ENCODE peak calls at places on chromosomes 5 and 9, in six cellular contexts. Y is GM12878, W is endodermal cell, R is cardiac muscle cell, U is suprapubic skin, V is MM.1S. S is an unnamed sample. For H3K36me3 and H3K27me3, the result is how much of the 10 kb centered on the place peaks cover.

GRCh38 chr5:41921874-41922273 is 3.2 kb upstream of the FBXO4 start:
- DNase-seq in Y (no peak), W (no peak), R (no peak), U (no peak), V (no peak), S (no peak)

GRCh38 chr5:58462154-58462553 is 2.3 kb upstream of the PLK2 start:
- DNase-seq in Y (no peak), W (no peak), R (no peak), U (no peak), V (peak), S (peak)

GRCh38 chr5:158560170-158560569 is 539.5 kb downstream of the EBF1 start:
- DNase-seq in Y (peak), W (no peak), R (no peak), U (no peak), V (no peak), S (no peak)

GRCh38 chr5:66745297-66745696 is 149.1 kb downstream of the MAST4 start:
- DNase-seq in Y (no peak), W (no peak), R (no peak), U (no peak), V (no peak), S (no peak)

GRCh38 chr5:116289276-116289675 is 204.5 kb downstream of the COMMD10 start:
- DNase-seq in Y (no peak), W (peak), R (no peak), U (no peak), V (no peak), S (no peak)

GRCh38 chr5:60843693-60844428 is at the start of gene ELOVL7:
- DNase-seq in Y (no peak), W (peak), R (peak), U (no peak), V (peak), S (peak)

GRCh38 chr9:92650839-92651621 is 18.9 kb downstream of the IPPK start:
- DNase-seq in Y (no peak), W (peak), R (no peak), U (peak), V (no peak), S (no peak)

GRCh38 chr5:160651682-160652645 is 200.0 kb downstream of the ATP10B start:
- DNase-seq in Y (no peak), W (no peak), R (no peak), U (no peak), V (no peak), S (no peak)

GRCh38 chr9:121862973-121863372 is 211.5 kb downstream of the DAB2IP start:
- DNase-seq in Y (no peak), W (peak), R (no peak), U (no peak), V (no peak), S (no peak)

GRCh38 chr5:73768-74502 is 18.0 kb upstream of the PLEKHG4B start:
- DNase-seq in Y (no peak), W (no peak), R (no peak), U (no peak), V (no peak), S (no peak)

GRCh38 chr5:124951105-124951504 is 204.7 kb upstream of the ZNF608 start:
- DNase-seq in Y (no peak), W (no peak), R (no peak), U (no peak), V (no peak), S (no peak)

GRCh38 chr5:163252951-163253350 is 184.4 kb upstream of the CCNG1 start:
- DNase-seq in Y (no peak), W (no peak), R (no peak), U (no peak), V (no peak), S (no peak)

GRCh38 chr5:163248333-163248732 is 189.1 kb upstream of the CCNG1 start:
- DNase-seq in Y (no peak), W (no peak), R (no peak), U (no peak), V (no peak), S (no peak)

GRCh38 chr5:163245584-163245983 is 191.8 kb upstream of the CCNG1 start:
- DNase-seq in Y (no peak), W (no peak), R (no peak), U (no peak), V (no peak), S (no peak)

GRCh38 chr5:163244451-163244987 is 192.9 kb upstream of the CCNG1 start:
- DNase-seq in Y (no peak), W (no peak), R (no peak), U (no peak), V (no peak), S (no peak)

GRCh38 chr5:163248856-163249255 is 188.5 kb upstream of the CCNG1 start:
- DNase-seq in Y (no peak), W (no peak), R (no peak), U (no peak), V (no peak), S (no peak)
- H3K27ac ChIP-seq in Y (no peak), W (no peak), R (no peak), U (no peak), V (no peak), S (no peak)

GRCh38 chr9:111633389-111633736 is 2.2 kb downstream of the DNAJC25 start:
- DNase-seq in Y (no peak), W (no peak), R (no peak), U (no peak), V (no peak), S (no peak)
- H3K36me3 ChIP-seq in Y (under half), W (under half), R (under half), U (under half), V (under half), S (under half)

GRCh38 chr5:130268489-130268888 is 364.2 kb downstream of the CHSY3 start:
- DNase-seq in Y (no peak), W (no peak), R (no peak), U (no peak), V (no peak), S (no peak)

GRCh38 chr5:130270786-130271185 is 366.5 kb downstream of the CHSY3 start:
- DNase-seq in Y (no peak), W (no peak), R (no peak), U (no peak), V (no peak), S (no peak)

GRCh38 chr5:130272837-130273236 is 368.6 kb downstream of the CHSY3 start:
- DNase-seq in Y (no peak), W (no peak), R (no peak), U (no peak), V (no peak), S (no peak)

DNA sequence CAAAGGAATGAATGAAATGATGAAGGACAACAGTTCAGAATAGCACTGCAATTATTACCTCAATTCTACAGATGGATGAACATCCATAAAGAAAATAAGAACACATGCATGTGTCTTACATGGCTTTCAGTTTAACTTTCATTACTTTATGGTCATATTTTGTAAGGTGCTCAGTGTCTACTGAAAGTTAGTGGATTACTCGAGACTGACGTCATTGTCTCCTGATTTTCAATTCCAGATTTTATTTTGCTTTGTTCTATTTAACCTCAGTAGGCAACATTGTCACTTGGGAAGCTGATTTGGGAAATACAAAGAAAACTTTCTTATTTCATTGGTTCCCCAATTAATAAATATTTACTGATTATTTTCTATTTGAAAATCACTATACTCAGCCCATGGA is 363.7 kb downstream of the CHSY3 start:
- DNase-seq in Y (no peak), W (no peak), R (no peak), U (no peak), V (no peak), S (no peak)
- H3K27me3 ChIP-seq in Y (under half), W (under half), R (under half), U (under half), V (under half), S (under half)

GRCh38 chr9:33103381-33104110 is 27.1 kb upstream of the SMU1 start:
- DNase-seq in Y (no peak), W (no peak), R (no peak), U (no peak), V (no peak), S (no peak)

GRCh38 chr9:33104111-33104415 is 27.6 kb upstream of the SMU1 start:
- DNase-seq in Y (no peak), W (no peak), R (no peak), U (no peak), V (no peak), S (no peak)

GRCh38 chr9:33101104-33101951 is 24.9 kb upstream of the SMU1 start:
- DNase-seq in Y (no peak), W (no peak), R (no peak), U (no peak), V (no peak), S (no peak)

GRCh38 chr9:33105504-33105903 is 29.0 kb upstream of the SMU1 start:
- DNase-seq in Y (no peak), W (no peak), R (no peak), U (no peak), V (no peak), S (no peak)

GRCh38 chr9:33102551-33103210 is 26.2 kb upstream of the SMU1 start:
- DNase-seq in Y (no peak), W (peak), R (no peak), U (no peak), V (no peak), S (no peak)
- H3K27ac ChIP-seq in Y (no peak), W (no peak), R (no peak), U (no peak), V (no peak), S (no peak)

DNA sequence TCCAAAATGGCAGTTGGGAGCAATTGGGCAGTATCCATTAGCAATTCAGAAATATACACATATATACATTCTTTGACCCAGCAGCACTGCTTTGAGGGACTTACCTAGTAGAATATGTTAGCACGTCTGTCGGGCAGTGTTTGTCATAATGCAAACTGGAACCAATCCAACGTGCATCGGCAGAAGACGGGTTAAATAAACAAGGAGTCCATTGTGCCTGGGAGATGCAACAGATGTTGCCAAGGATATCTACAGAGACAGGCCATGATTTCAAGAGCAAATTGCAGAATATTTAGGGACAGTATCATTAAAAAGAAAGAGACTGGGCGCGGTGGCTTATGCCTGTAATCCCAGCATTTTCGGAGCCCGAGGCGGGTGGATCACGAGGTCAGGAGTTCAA is 107.0 kb downstream of the COL5A1 start:
- DNase-seq in Y (no peak), W (no peak), R (no peak), U (no peak), V (no peak), S (no peak)
- H3K36me3 ChIP-seq in Y (under half), W (under half), R (under half), U (under half), V (under half), S (under half)

DNA sequence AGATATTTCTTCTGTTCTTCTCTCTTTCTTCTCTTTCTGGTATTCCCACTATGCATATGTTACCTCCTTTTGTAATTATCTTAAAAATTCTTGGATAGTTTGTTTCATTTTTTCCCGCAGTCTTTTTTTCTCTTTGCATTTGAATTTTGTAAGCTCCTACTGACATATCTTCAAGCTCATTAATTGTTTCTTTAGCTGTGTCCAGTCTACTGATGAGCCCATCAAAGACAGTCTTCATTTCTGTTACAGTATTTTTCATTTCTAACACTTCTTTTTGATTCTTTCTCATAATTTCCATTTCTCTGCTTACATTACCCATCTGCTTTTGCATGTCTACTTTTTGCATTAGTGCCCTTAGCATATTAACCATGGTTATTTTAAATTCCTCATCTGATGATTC is 44.7 kb upstream of the UNC5A start:
- DNase-seq in Y (no peak), W (no peak), R (no peak), U (no peak), V (no peak), S (no peak)
- H3K27me3 ChIP-seq in Y (under half), W (under half), R (under half), U (under half), V (half or more), S (under half)